ENCODE peak calls at places on chromosomes 16 and 17, in ten cellular contexts. I, R, U, D, E, G, H, X, Z and V are unnamed samples.
A peak's percentile ranks its signal among the peaks of the same experiment; 100 is the strongest.

GRCh38 chr16:23557779-23558330 is 328 bp downstream of the UBFD1 start:
- DNase-seq in G (no peak), I (peak; percentile 42), Z (no peak), U (no peak), R (no peak), D (no peak), X (no peak), E (peak; percentile 47), H (no peak), V (no peak)

GRCh38 chr16:1089822-1090619 is 6.0 kb downstream of the C1QTNF8 start:
- DNase-seq in H (no peak), G (no peak), I (no peak), U (no peak), E (no peak), X (no peak), R (no peak), D (no peak), Z (no peak), V (no peak)

GRCh38 chr17:74519951-74520553 is 11.2 kb downstream of the CD300LB start:
- DNase-seq in X (peak; percentile 97), Z (no peak), H (no peak), U (peak; percentile 54), R (no peak), I (no peak), D (no peak), G (no peak), E (no peak), V (peak; percentile 77)

GRCh38 chr16:57863434-57864160 is 61.3 kb upstream of the KIFC3 start:
- DNase-seq in G (peak; percentile 38), X (peak; percentile 25), U (no peak), H (no peak), E (peak; percentile 86), Z (peak; percentile 81), I (peak; percentile 81), R (peak; percentile 44), D (no peak), V (no peak)

GRCh38 chr17:74528491-74529199 is 2.6 kb downstream of the CD300LB start:
- DNase-seq in E (no peak), Z (no peak), D (peak; percentile 12), G (no peak), R (no peak), X (peak; percentile 100), H (no peak), I (no peak), U (peak; percentile 75), V (peak; percentile 95)

GRCh38 chr17:50559674-50560184 is 786 bp upstream of the CACNA1G start:
- DNase-seq in R (no peak), D (peak; percentile 56), E (peak; percentile 55), X (peak; percentile 41), H (no peak), I (peak; percentile 43), G (no peak), U (no peak), Z (peak; percentile 65), V (no peak)

GRCh38 chr17:31841850-31842415 is 17.1 kb downstream of the COPRS start:
- DNase-seq in R (no peak), Z (no peak), X (no peak), U (no peak), H (no peak), I (no peak), G (no peak), E (no peak), D (no peak), V (no peak)

GRCh38 chr16:84323626-84324025 is 28.9 kb downstream of the WFDC1 start:
- DNase-seq in I (peak; percentile 5), U (no peak), D (no peak), E (no peak), Z (no peak), X (peak; percentile 74), R (no peak), G (no peak), H (no peak), V (no peak)

GRCh38 chr17:39739020-39739884 is 1.5 kb downstream of the GRB7 start:
- DNase-seq in G (no peak), H (no peak), D (no peak), I (peak; percentile 12), R (no peak), Z (no peak), X (no peak), U (no peak), E (peak; percentile 68), V (no peak)

GRCh38 chr17:17766351-17767095 is 70.3 kb downstream of the SREBF1 start:
- DNase-seq in U (peak; percentile 24), R (peak; percentile 35), X (no peak), G (no peak), D (no peak), Z (no peak), H (peak; percentile 56), I (no peak), E (no peak), V (no peak)

GRCh38 chr16:14958323-14958600 is 16.6 kb upstream of the PDXDC1 start:
- DNase-seq in X (peak; percentile 53), D (no peak), Z (no peak), G (no peak), H (no peak), U (no peak), R (no peak), I (no peak), E (no peak), V (no peak)

GRCh38 chr16:46696957-46697356 is 7.5 kb downstream of the ORC6 start:
- DNase-seq in U (no peak), X (no peak), I (no peak), Z (no peak), H (no peak), G (no peak), D (no peak), R (no peak), E (no peak), V (no peak)

GRCh38 chr17:66829386-66829864 is 5.5 kb upstream of the CACNG5 start:
- DNase-seq in G (no peak), H (no peak), D (no peak), Z (peak; percentile 78), I (peak; percentile 54), U (no peak), R (no peak), E (peak; percentile 73), X (peak; percentile 9), V (no peak)

GRCh38 chr17:71613996-71614395 is 506.8 kb upstream of the SOX9 start:
- DNase-seq in G (no peak), U (no peak), D (no peak), Z (no peak), R (no peak), X (no peak), H (no peak), E (no peak), I (no peak), V (no peak)

GRCh38 chr16:78285437-78285917 is 186.0 kb downstream of the WWOX start:
- DNase-seq in E (no peak), I (no peak), Z (no peak), G (no peak), R (no peak), U (no peak), X (no peak), H (no peak), D (no peak), V (no peak)

GRCh38 chr17:6473128-6473767 is 29.0 kb downstream of the PIMREG start:
- DNase-seq in X (peak; percentile 24), D (peak; percentile 79), G (no peak), Z (peak; percentile 95), H (peak; percentile 73), U (peak; percentile 46), E (peak; percentile 76), R (peak; percentile 51), I (peak; percentile 61), V (peak; percentile 67)

GRCh38 chr17:79992657-79993389 is 42.8 kb downstream of the TBC1D16 start:
- DNase-seq in G (no peak), X (peak; percentile 22), R (no peak), H (no peak), U (no peak), I (no peak), E (no peak), Z (no peak), D (peak; percentile 47), V (no peak)